ENCODE peak calls at places on chromosomes 1 and 21, in four cellular contexts. One of them, this sample, is unnamed.

GRCh38 chr1:94237291-94238226 is at the start of gene ARHGAP29:
- DNase-seq in fibroblast of lung: peak
- DNase-seq in foreskin fibroblast: peak
- DNase-seq in B cell: no peak
- DNase-seq in this sample: peak

GRCh38 chr1:208227366-208227765 is 16.8 kb downstream of the PLXNA2 start:
- DNase-seq in B cell: no peak
- DNase-seq in foreskin fibroblast: no peak
- DNase-seq in fibroblast of lung: peak
- DNase-seq in this sample: no peak

GRCh38 chr1:173043253-173043652 is 7.5 kb downstream of the TNFSF18 start:
- DNase-seq in fibroblast of lung: peak
- DNase-seq in foreskin fibroblast: peak
- DNase-seq in B cell: no peak
- DNase-seq in this sample: no peak

GRCh38 chr1:210405316-210405715 is 76.6 kb downstream of the HHAT start:
- DNase-seq in B cell: no peak
- DNase-seq in fibroblast of lung: no peak
- DNase-seq in foreskin fibroblast: no peak
- DNase-seq in this sample: no peak

GRCh38 chr1:34763142-34763781 is 3.7 kb downstream of the GJB4 start:
- DNase-seq in foreskin fibroblast: no peak
- DNase-seq in fibroblast of lung: no peak
- DNase-seq in B cell: no peak
- DNase-seq in this sample: no peak

GRCh38 chr1:160494620-160495019 is 28.4 kb downstream of the SLAMF6 start:
- DNase-seq in B cell: no peak
- DNase-seq in fibroblast of lung: no peak
- DNase-seq in foreskin fibroblast: no peak
- DNase-seq in this sample: no peak

GRCh38 chr21:45335151-45335760 is 47.6 kb upstream of the POFUT2 start:
- DNase-seq in B cell: no peak
- DNase-seq in fibroblast of lung: no peak
- DNase-seq in foreskin fibroblast: no peak
- DNase-seq in this sample: no peak

GRCh38 chr1:236066828-236067386 is 2.0 kb upstream of the NID1 start:
- DNase-seq in fibroblast of lung: no peak
- DNase-seq in foreskin fibroblast: no peak
- DNase-seq in B cell: peak
- DNase-seq in this sample: peak

GRCh38 chr1:76868154-76868882 is 1.0 kb downstream of the ST6GALNAC5 start:
- DNase-seq in foreskin fibroblast: peak
- DNase-seq in fibroblast of lung: peak
- DNase-seq in B cell: no peak
- DNase-seq in this sample: peak

GRCh38 chr1:16125088-16125470 is 30.8 kb downstream of the EPHA2 start:
- DNase-seq in fibroblast of lung: no peak
- DNase-seq in foreskin fibroblast: no peak
- DNase-seq in B cell: no peak
- DNase-seq in this sample: no peak

GRCh38 chr1:223031690-223032601 is 111.1 kb downstream of the TLR5 start:
- DNase-seq in foreskin fibroblast: peak
- DNase-seq in fibroblast of lung: peak
- DNase-seq in B cell: no peak
- DNase-seq in this sample: no peak

GRCh38 chr1:150237746-150238145 is 1.8 kb upstream of the ANP32E start:
- DNase-seq in B cell: no peak
- DNase-seq in foreskin fibroblast: no peak
- DNase-seq in fibroblast of lung: no peak
- DNase-seq in this sample: no peak

GRCh38 chr1:150235852-150236613 is at the start of gene ANP32E:
- DNase-seq in fibroblast of lung: peak
- DNase-seq in B cell: peak
- DNase-seq in foreskin fibroblast: peak
- DNase-seq in this sample: peak

GRCh38 chr1:150234647-150235435 is 1.1 kb downstream of the ANP32E start:
- DNase-seq in fibroblast of lung: peak
- DNase-seq in B cell: peak
- DNase-seq in foreskin fibroblast: peak
- DNase-seq in this sample: peak

GRCh38 chr1:150235436-150235851 is 468 bp downstream of the ANP32E start:
- DNase-seq in B cell: peak
- DNase-seq in fibroblast of lung: no peak
- DNase-seq in foreskin fibroblast: no peak
- DNase-seq in this sample: peak

DNA sequence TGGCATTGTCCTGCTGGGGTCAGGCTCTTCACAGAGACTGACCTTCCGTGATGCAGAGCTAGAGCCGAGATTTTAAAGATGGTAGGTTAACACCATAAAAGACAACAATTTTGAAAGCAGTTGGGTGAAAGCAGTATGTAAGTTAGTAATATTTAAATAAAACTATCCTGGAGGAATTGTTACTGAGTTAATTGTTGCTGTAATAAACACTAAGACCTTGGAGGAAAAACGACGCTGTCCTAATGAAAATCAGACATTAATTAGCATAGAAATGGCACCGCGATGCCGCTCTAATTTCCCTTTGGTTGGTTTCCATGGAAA is 662 bp upstream of the ANP32E start:
- DNase-seq in fibroblast of lung: no peak
- DNase-seq in B cell: no peak
- DNase-seq in foreskin fibroblast: no peak
- DNase-seq in this sample: no peak
- TF ChIP-seq CTCF in fibroblast of lung: no peak
- TF ChIP-seq CTCF in B cell: no peak
- TF ChIP-seq CTCF in foreskin fibroblast: no peak
- TF ChIP-seq CTCF in this sample: no peak

DNA sequence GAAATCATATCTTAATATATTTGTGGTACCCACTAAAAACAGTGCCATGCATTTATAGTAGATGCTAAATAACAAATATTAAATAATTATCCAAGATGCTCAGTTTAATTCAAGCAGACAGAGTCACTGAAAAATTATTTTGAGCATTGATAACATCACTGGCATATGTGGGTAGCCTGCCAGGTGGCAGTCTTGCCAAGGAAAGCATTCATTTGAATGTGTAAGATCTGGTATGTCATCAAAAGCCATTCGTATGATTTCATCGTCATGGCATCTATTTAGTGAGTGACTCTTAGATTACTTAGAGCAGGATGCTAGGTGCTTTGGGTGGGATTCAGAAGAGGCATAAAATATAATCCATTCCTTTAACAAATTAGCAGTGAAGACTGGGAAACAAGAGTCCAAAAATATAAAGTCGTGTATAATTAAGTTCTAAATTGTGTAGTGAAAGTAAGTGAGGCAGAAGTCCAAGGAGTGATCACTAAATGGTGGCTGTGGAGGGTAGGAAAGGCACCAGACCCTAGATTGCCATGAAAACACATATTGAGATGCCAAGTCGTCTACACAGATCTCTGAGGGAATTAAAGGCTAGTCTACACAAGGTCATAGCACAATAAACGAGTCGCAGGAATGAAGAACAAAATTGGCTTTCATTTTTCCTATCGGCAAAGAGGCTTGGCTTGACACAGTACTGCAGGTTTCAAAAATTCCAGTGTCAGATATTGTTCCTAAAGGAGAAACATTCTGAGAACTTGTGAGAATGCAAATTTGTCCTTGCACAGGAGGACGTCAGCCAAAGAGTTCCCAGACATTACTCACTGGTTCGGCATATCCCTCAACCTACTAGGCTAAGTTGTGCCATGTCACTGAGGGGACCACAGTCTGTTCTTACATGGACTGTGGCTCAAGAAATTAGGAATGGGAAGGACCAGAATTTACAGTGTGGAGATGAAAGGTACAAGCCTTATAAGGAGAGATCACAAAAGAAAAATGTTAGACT is 130.8 kb downstream of the LYPLAL1 start:
- DNase-seq in B cell: no peak
- DNase-seq in foreskin fibroblast: peak
- DNase-seq in fibroblast of lung: peak
- DNase-seq in this sample: no peak
- TF ChIP-seq CTCF in B cell: no peak
- TF ChIP-seq CTCF in foreskin fibroblast: no peak
- TF ChIP-seq CTCF in fibroblast of lung: no peak
- TF ChIP-seq CTCF in this sample: no peak

GRCh38 chr1:27961646-27962221 is 2.0 kb downstream of the XKR8 start:
- DNase-seq in B cell: no peak
- DNase-seq in foreskin fibroblast: peak
- DNase-seq in fibroblast of lung: no peak
- DNase-seq in this sample: no peak

GRCh38 chr1:27958513-27958912 is 1.3 kb upstream of the XKR8 start:
- DNase-seq in B cell: no peak
- DNase-seq in fibroblast of lung: no peak
- DNase-seq in foreskin fibroblast: no peak
- DNase-seq in this sample: no peak

GRCh38 chr1:27960762-27961645 is 1.2 kb downstream of the XKR8 start:
- DNase-seq in fibroblast of lung: no peak
- DNase-seq in B cell: no peak
- DNase-seq in foreskin fibroblast: peak
- DNase-seq in this sample: no peak

GRCh38 chr1:27957655-27958054 is 2.1 kb upstream of the XKR8 start:
- DNase-seq in foreskin fibroblast: no peak
- DNase-seq in fibroblast of lung: no peak
- DNase-seq in B cell: no peak
- DNase-seq in this sample: no peak

DNA sequence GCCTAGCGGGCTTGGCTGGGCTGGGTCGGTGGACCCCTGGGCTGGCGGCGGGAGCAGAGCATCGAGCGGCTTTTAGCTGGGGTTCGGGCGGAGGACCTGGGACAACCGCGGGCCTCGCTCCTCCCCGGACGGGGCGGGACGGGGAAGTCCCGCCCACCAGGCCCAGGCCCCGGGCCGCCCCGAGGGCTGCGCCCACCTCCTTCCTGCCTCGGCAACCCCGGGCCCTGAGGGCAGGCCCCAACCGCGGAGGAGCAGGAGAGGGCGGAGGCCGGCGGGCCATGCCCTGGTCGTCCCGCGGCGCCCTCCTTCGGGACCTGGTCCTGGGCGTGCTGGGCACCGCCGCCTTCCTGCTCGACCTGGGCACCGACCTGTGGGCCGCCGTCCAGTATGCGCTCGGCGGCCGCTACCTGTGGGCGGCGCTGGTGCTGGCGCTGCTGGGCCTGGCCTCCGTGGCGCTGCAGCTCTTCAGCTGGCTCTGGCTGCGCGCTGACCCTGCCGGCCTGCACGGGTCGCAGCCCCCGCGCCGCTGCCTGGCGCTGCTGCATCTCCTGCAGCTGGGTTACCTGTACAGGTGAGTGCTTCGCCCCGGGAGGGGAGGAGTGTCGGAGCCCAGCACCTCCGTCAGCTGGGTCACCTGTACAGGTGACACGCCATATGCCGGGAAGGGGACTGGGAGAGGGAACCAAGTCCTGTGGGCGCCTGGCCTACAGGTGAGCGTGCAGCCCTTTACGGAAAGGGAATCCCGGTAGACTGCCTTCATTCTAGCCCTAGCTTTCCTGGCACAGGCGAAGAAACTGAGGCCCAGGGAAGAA is at the start of gene XKR8:
- DNase-seq in foreskin fibroblast: peak
- DNase-seq in fibroblast of lung: peak
- DNase-seq in B cell: peak
- DNase-seq in this sample: peak
- TF ChIP-seq CTCF in foreskin fibroblast: peak
- TF ChIP-seq CTCF in fibroblast of lung: peak
- TF ChIP-seq CTCF in B cell: peak
- TF ChIP-seq CTCF in this sample: peak

GRCh38 chr1:205424881-205425635 is 3.2 kb upstream of the LEMD1 start:
- DNase-seq in B cell: no peak
- DNase-seq in foreskin fibroblast: no peak
- DNase-seq in fibroblast of lung: no peak
- DNase-seq in this sample: no peak

GRCh38 chr1:205421728-205422127 is at the start of gene LEMD1:
- DNase-seq in fibroblast of lung: no peak
- DNase-seq in B cell: no peak
- DNase-seq in foreskin fibroblast: no peak
- DNase-seq in this sample: no peak

GRCh38 chr1:205420938-205421337 is 918 bp downstream of the LEMD1 start:
- DNase-seq in foreskin fibroblast: no peak
- DNase-seq in B cell: no peak
- DNase-seq in fibroblast of lung: no peak
- DNase-seq in this sample: no peak

GRCh38 chr1:205423814-205424399 is 2.1 kb upstream of the LEMD1 start:
- DNase-seq in B cell: no peak
- DNase-seq in fibroblast of lung: no peak
- DNase-seq in foreskin fibroblast: no peak
- DNase-seq in this sample: no peak

DNA sequence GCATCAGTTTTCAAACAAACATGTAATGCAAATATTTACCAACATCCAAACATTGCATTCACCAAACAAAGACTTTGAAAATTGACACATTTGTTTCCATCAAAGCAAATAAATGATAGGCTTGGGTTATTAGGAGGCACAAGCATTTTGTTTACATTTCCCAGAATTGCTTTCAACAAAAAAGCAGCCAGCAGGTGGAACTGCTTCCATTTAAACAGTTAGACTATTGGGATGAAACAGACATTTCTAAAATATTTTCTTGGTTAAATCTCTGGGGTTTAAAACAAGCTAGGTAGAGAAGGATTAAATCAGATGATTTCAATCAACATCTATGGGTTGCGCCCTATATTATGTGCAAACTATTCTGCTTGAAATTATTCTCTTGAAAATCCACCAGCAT is 1.4 kb upstream of the LEMD1 start:
- DNase-seq in B cell: no peak
- DNase-seq in foreskin fibroblast: no peak
- DNase-seq in fibroblast of lung: no peak
- DNase-seq in this sample: no peak
- TF ChIP-seq CTCF in B cell: no peak
- TF ChIP-seq CTCF in foreskin fibroblast: no peak
- TF ChIP-seq CTCF in fibroblast of lung: no peak
- TF ChIP-seq CTCF in this sample: no peak

GRCh38 chr1:83761977-83762376 is 237.0 kb downstream of the TTLL7 start:
- DNase-seq in B cell: no peak
- DNase-seq in foreskin fibroblast: no peak
- DNase-seq in fibroblast of lung: no peak
- DNase-seq in this sample: no peak

GRCh38 chr1:83760211-83760978 is 238.5 kb downstream of the TTLL7 start:
- DNase-seq in B cell: no peak
- DNase-seq in fibroblast of lung: no peak
- DNase-seq in foreskin fibroblast: no peak
- DNase-seq in this sample: no peak

GRCh38 chr1:83763281-83764095 is 235.4 kb downstream of the TTLL7 start:
- DNase-seq in fibroblast of lung: no peak
- DNase-seq in foreskin fibroblast: no peak
- DNase-seq in B cell: no peak
- DNase-seq in this sample: no peak

GRCh38 chr1:83762419-83762818 is 236.5 kb downstream of the TTLL7 start:
- DNase-seq in fibroblast of lung: no peak
- DNase-seq in foreskin fibroblast: no peak
- DNase-seq in B cell: no peak
- DNase-seq in this sample: no peak

GRCh38 chr1:83761084-83761760 is 237.7 kb downstream of the TTLL7 start:
- DNase-seq in B cell: peak
- DNase-seq in foreskin fibroblast: no peak
- DNase-seq in fibroblast of lung: no peak
- DNase-seq in this sample: peak
- TF ChIP-seq CTCF in B cell: no peak
- TF ChIP-seq CTCF in foreskin fibroblast: no peak
- TF ChIP-seq CTCF in fibroblast of lung: no peak
- TF ChIP-seq CTCF in this sample: no peak